ENCODE peak calls at places on chromosomes 11 and 22, in eight cellular contexts. One of them, this sample, is unnamed.
A peak's percentile ranks its signal among the peaks of the same experiment; 100 is the strongest.

GRCh38 chr11:64007629-64008282 is 21.5 kb downstream of the OTUB1 start:
- DNase-seq in CD4-positive, CD25-positive, alpha-beta regulatory T cell: no peak
- DNase-seq in tibial nerve: peak; percentile 65
- DNase-seq in stimulated activated CD4-positive, alpha-beta T cell treated with anti-CD3 and anti-CD28 coated beads, Interleukin-15, amount 100 ng/mL, for 48 hours: no peak
- DNase-seq in right lobe of liver: peak; percentile 91
- DNase-seq in OCI-LY7: no peak
- DNase-seq in kidney glomerular epithelial cell: no peak
- DNase-seq in GM23248: peak; percentile 84
- DNase-seq in this sample: peak; percentile 46

GRCh38 chr11:70742553-70743291 is 344.4 kb downstream of the CTTN start:
- DNase-seq in CD4-positive, CD25-positive, alpha-beta regulatory T cell: no peak
- DNase-seq in tibial nerve: no peak
- DNase-seq in stimulated activated CD4-positive, alpha-beta T cell treated with anti-CD3 and anti-CD28 coated beads, Interleukin-15, amount 100 ng/mL, for 48 hours: no peak
- DNase-seq in right lobe of liver: no peak
- DNase-seq in OCI-LY7: no peak
- DNase-seq in kidney glomerular epithelial cell: no peak
- DNase-seq in GM23248: no peak
- DNase-seq in this sample: no peak

GRCh38 chr22:38120359-38121110 is 10.1 kb upstream of the BAIAP2L2 start:
- DNase-seq in CD4-positive, CD25-positive, alpha-beta regulatory T cell: no peak
- DNase-seq in tibial nerve: no peak
- DNase-seq in stimulated activated CD4-positive, alpha-beta T cell treated with anti-CD3 and anti-CD28 coated beads, Interleukin-15, amount 100 ng/mL, for 48 hours: no peak
- DNase-seq in right lobe of liver: no peak
- DNase-seq in OCI-LY7: no peak
- DNase-seq in kidney glomerular epithelial cell: no peak
- DNase-seq in GM23248: no peak
- DNase-seq in this sample: no peak

GRCh38 chr11:32635819-32636218 is 52.2 kb downstream of the EIF3M start:
- DNase-seq in CD4-positive, CD25-positive, alpha-beta regulatory T cell: no peak
- DNase-seq in tibial nerve: no peak
- DNase-seq in stimulated activated CD4-positive, alpha-beta T cell treated with anti-CD3 and anti-CD28 coated beads, Interleukin-15, amount 100 ng/mL, for 48 hours: no peak
- DNase-seq in right lobe of liver: no peak
- DNase-seq in OCI-LY7: no peak
- DNase-seq in kidney glomerular epithelial cell: no peak
- DNase-seq in GM23248: no peak
- DNase-seq in this sample: no peak

GRCh38 chr11:133726576-133726975 is 118.7 kb downstream of the SPATA19 start:
- DNase-seq in CD4-positive, CD25-positive, alpha-beta regulatory T cell: no peak
- DNase-seq in tibial nerve: no peak
- DNase-seq in stimulated activated CD4-positive, alpha-beta T cell treated with anti-CD3 and anti-CD28 coated beads, Interleukin-15, amount 100 ng/mL, for 48 hours: no peak
- DNase-seq in right lobe of liver: no peak
- DNase-seq in OCI-LY7: no peak
- DNase-seq in kidney glomerular epithelial cell: no peak
- DNase-seq in GM23248: no peak
- DNase-seq in this sample: no peak

GRCh38 chr11:88312665-88313064 is 24.9 kb downstream of the CTSC start:
- DNase-seq in CD4-positive, CD25-positive, alpha-beta regulatory T cell: no peak
- DNase-seq in tibial nerve: no peak
- DNase-seq in stimulated activated CD4-positive, alpha-beta T cell treated with anti-CD3 and anti-CD28 coated beads, Interleukin-15, amount 100 ng/mL, for 48 hours: no peak
- DNase-seq in right lobe of liver: no peak
- DNase-seq in OCI-LY7: no peak
- DNase-seq in kidney glomerular epithelial cell: no peak
- DNase-seq in GM23248: peak; percentile 21
- DNase-seq in this sample: peak; percentile 35

GRCh38 chr11:130471731-130472433 is 23.4 kb downstream of the ADAMTS15 start:
- DNase-seq in CD4-positive, CD25-positive, alpha-beta regulatory T cell: no peak
- DNase-seq in tibial nerve: no peak
- DNase-seq in stimulated activated CD4-positive, alpha-beta T cell treated with anti-CD3 and anti-CD28 coated beads, Interleukin-15, amount 100 ng/mL, for 48 hours: no peak
- DNase-seq in right lobe of liver: no peak
- DNase-seq in OCI-LY7: no peak
- DNase-seq in kidney glomerular epithelial cell: no peak
- DNase-seq in GM23248: no peak
- DNase-seq in this sample: no peak

GRCh38 chr11:19995131-19995530 is 165.1 kb downstream of the DBX1 start:
- DNase-seq in CD4-positive, CD25-positive, alpha-beta regulatory T cell: no peak
- DNase-seq in tibial nerve: no peak
- DNase-seq in stimulated activated CD4-positive, alpha-beta T cell treated with anti-CD3 and anti-CD28 coated beads, Interleukin-15, amount 100 ng/mL, for 48 hours: no peak
- DNase-seq in right lobe of liver: no peak
- DNase-seq in OCI-LY7: no peak
- DNase-seq in kidney glomerular epithelial cell: peak; percentile 19
- DNase-seq in GM23248: peak; percentile 89
- DNase-seq in this sample: peak; percentile 77

GRCh38 chr11:64884019-64884418 is 5.6 kb upstream of the EHD1 start:
- DNase-seq in CD4-positive, CD25-positive, alpha-beta regulatory T cell: no peak
- DNase-seq in tibial nerve: no peak
- DNase-seq in stimulated activated CD4-positive, alpha-beta T cell treated with anti-CD3 and anti-CD28 coated beads, Interleukin-15, amount 100 ng/mL, for 48 hours: no peak
- DNase-seq in right lobe of liver: no peak
- DNase-seq in OCI-LY7: no peak
- DNase-seq in kidney glomerular epithelial cell: no peak
- DNase-seq in GM23248: no peak
- DNase-seq in this sample: no peak

GRCh38 chr11:20337526-20338154 is 25.9 kb upstream of the HTATIP2 start:
- DNase-seq in CD4-positive, CD25-positive, alpha-beta regulatory T cell: no peak
- DNase-seq in tibial nerve: peak; percentile 11
- DNase-seq in stimulated activated CD4-positive, alpha-beta T cell treated with anti-CD3 and anti-CD28 coated beads, Interleukin-15, amount 100 ng/mL, for 48 hours: no peak
- DNase-seq in right lobe of liver: no peak
- DNase-seq in OCI-LY7: peak; percentile 4
- DNase-seq in kidney glomerular epithelial cell: no peak
- DNase-seq in GM23248: peak; percentile 44
- DNase-seq in this sample: peak; percentile 26

GRCh38 chr22:29994027-29994715 is 86.1 kb upstream of the HORMAD2 start:
- DNase-seq in CD4-positive, CD25-positive, alpha-beta regulatory T cell: no peak
- DNase-seq in tibial nerve: no peak
- DNase-seq in stimulated activated CD4-positive, alpha-beta T cell treated with anti-CD3 and anti-CD28 coated beads, Interleukin-15, amount 100 ng/mL, for 48 hours: no peak
- DNase-seq in right lobe of liver: no peak
- DNase-seq in OCI-LY7: no peak
- DNase-seq in kidney glomerular epithelial cell: peak; percentile 83
- DNase-seq in GM23248: peak; percentile 86
- DNase-seq in this sample: peak; percentile 87

GRCh38 chr11:44905131-44905866 is 45.4 kb downstream of the TP53I11 start:
- DNase-seq in CD4-positive, CD25-positive, alpha-beta regulatory T cell: no peak
- DNase-seq in tibial nerve: no peak
- DNase-seq in stimulated activated CD4-positive, alpha-beta T cell treated with anti-CD3 and anti-CD28 coated beads, Interleukin-15, amount 100 ng/mL, for 48 hours: no peak
- DNase-seq in right lobe of liver: no peak
- DNase-seq in OCI-LY7: peak; percentile 40
- DNase-seq in kidney glomerular epithelial cell: no peak
- DNase-seq in GM23248: no peak
- DNase-seq in this sample: no peak

GRCh38 chr22:44616882-44617655 is 84.9 kb upstream of the PRR5 start:
- DNase-seq in CD4-positive, CD25-positive, alpha-beta regulatory T cell: no peak
- DNase-seq in tibial nerve: no peak
- DNase-seq in stimulated activated CD4-positive, alpha-beta T cell treated with anti-CD3 and anti-CD28 coated beads, Interleukin-15, amount 100 ng/mL, for 48 hours: no peak
- DNase-seq in right lobe of liver: no peak
- DNase-seq in OCI-LY7: no peak
- DNase-seq in kidney glomerular epithelial cell: no peak
- DNase-seq in GM23248: peak; percentile 15
- DNase-seq in this sample: no peak

This sample was measured in EL.